ENCODE peak calls at places on chromosome 16, in nine cellular contexts. E, K, R, I, P, G, H, Y and A are unnamed samples.

GRCh38 chr16:85616608-85617311 is 3.6 kb downstream of the GSE1 start:
- DNase-seq in E (no peak), K (peak; percentile 72), R (no peak), I (no peak), P (no peak), G (no peak), H (no peak), Y (no peak), A (no peak)

GRCh38 chr16:56370836-56371235 is 54.5 kb downstream of the AMFR start:
- DNase-seq in E (no peak), K (no peak), R (peak; percentile 42), I (no peak), P (no peak), G (no peak), H (no peak), Y (peak; percentile 71), A (no peak)

GRCh38 chr16:12158428-12158827 is 181.9 kb downstream of the SNX29 start:
- DNase-seq in E (no peak), K (no peak), R (peak; percentile 75), I (peak; percentile 98), P (no peak), G (peak; percentile 69), H (no peak), Y (no peak), A (no peak)

GRCh38 chr16:78994135-78994534 is 606.4 kb downstream of the MAF start:
- DNase-seq in E (no peak), K (no peak), R (no peak), I (no peak), P (no peak), G (no peak), H (no peak), Y (no peak), A (no peak)

GRCh38 chr16:89811321-89811720 is 5.1 kb downstream of the FANCA start:
- DNase-seq in E (no peak), K (no peak), R (no peak), I (no peak), P (no peak), G (no peak), H (no peak), Y (no peak), A (no peak)

GRCh38 chr16:72099377-72099818 is 5.8 kb downstream of the DHX38 start:
- DNase-seq in E (no peak), K (peak; percentile 65), R (peak; percentile 69), I (peak; percentile 69), P (no peak), G (no peak), H (peak; percentile 32), Y (no peak), A (peak; percentile 14)

GRCh38 chr16:83393196-83393981 is 414.4 kb upstream of the HSBP1 start:
- DNase-seq in E (peak; percentile 77), K (peak; percentile 4), R (no peak), I (peak; percentile 59), P (no peak), G (no peak), H (no peak), Y (no peak), A (no peak)

GRCh38 chr16:1310832-1311200 is 1.4 kb downstream of the UBE2I start:
- DNase-seq in E (no peak), K (no peak), R (no peak), I (peak; percentile 65), P (no peak), G (no peak), H (no peak), Y (no peak), A (no peak)

GRCh38 chr16:12578001-12578400 is 225.7 kb downstream of the CPPED1 start:
- DNase-seq in E (no peak), K (no peak), R (no peak), I (no peak), P (no peak), G (no peak), H (no peak), Y (no peak), A (no peak)

GRCh38 chr16:54923988-54924387 is 6.7 kb upstream of the IRX5 start:
- DNase-seq in E (no peak), K (no peak), R (no peak), I (no peak), P (no peak), G (no peak), H (no peak), Y (no peak), A (no peak)

GRCh38 chr16:74936902-74937560 is 47.9 kb downstream of the WDR59 start:
- DNase-seq in E (peak; percentile 49), K (no peak), R (peak; percentile 74), I (peak; percentile 84), P (no peak), G (no peak), H (no peak), Y (no peak), A (no peak)

GRCh38 chr16:27703545-27703944 is 153.6 kb downstream of the KATNIP start:
- DNase-seq in E (no peak), K (peak; percentile 68), R (peak; percentile 41), I (peak; percentile 37), P (no peak), G (no peak), H (no peak), Y (no peak), A (no peak)

GRCh38 chr16:76976101-76976500 is 214.9 kb upstream of the MON1B start:
- DNase-seq in E (no peak), K (no peak), R (no peak), I (no peak), P (no peak), G (no peak), H (no peak), Y (no peak), A (no peak)

GRCh38 chr16:25012525-25012991 is 2.6 kb downstream of the ARHGAP17 start:
- DNase-seq in E (no peak), K (no peak), R (peak; percentile 52), I (peak; percentile 94), P (no peak), G (no peak), H (no peak), Y (no peak), A (no peak)

GRCh38 chr16:4375717-4376116 is 4.1 kb downstream of the VASN start:
- DNase-seq in E (peak; percentile 89), K (no peak), R (no peak), I (peak; percentile 93), P (no peak), G (no peak), H (no peak), Y (no peak), A (no peak)

GRCh38 chr16:27779719-27780161 is 229.8 kb downstream of the KATNIP start:
- DNase-seq in E (no peak), K (peak; percentile 70), R (peak; percentile 56), I (peak; percentile 77), P (no peak), G (no peak), H (no peak), Y (no peak), A (peak; percentile 78)

GRCh38 chr16:47571049-47571448 is 109.9 kb downstream of the PHKB start:
- DNase-seq in E (no peak), K (no peak), R (no peak), I (no peak), P (no peak), G (no peak), H (no peak), Y (no peak), A (no peak)

GRCh38 chr16:47571711-47572110 is 110.6 kb downstream of the PHKB start:
- DNase-seq in E (no peak), K (no peak), R (no peak), I (no peak), P (no peak), G (no peak), H (no peak), Y (no peak), A (no peak)

GRCh38 chr16:47567321-47567720 is 106.2 kb downstream of the PHKB start:
- DNase-seq in E (no peak), K (no peak), R (no peak), I (no peak), P (no peak), G (no peak), H (no peak), Y (no peak), A (no peak)

GRCh38 chr16:47565454-47565853 is 104.3 kb downstream of the PHKB start:
- DNase-seq in E (peak; percentile 83), K (peak; percentile 74), R (peak; percentile 78), I (peak; percentile 77), P (peak; percentile 6), G (no peak), H (peak; percentile 1), Y (no peak), A (no peak)

DNA sequence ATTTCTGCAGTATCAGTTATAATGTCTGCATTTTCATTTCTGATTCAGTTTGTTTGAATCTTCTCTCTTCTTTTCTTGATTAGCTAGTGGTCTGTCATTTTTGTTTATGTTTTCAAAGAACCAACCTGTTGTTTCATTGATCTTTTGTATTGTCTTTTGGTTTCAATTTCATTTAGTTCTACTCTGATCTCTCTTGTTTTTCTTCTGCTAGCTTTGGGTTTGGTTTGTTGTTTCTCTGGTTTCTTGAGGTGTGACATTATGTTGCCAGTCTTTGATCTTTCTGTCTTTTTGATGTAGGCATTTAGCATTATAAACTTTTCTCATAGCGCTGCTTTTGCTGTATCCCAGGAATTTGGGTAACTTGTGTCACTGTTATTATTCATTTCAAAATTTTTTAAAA is 107.2 kb downstream of the PHKB start:
- DNase-seq in E (no peak), K (no peak), R (no peak), I (no peak), P (no peak), G (no peak), H (peak; percentile 24), Y (no peak), A (no peak)
- H3K27ac ChIP-seq in E (no peak overlapping the region), K (no peak overlapping the region), R (no peak overlapping the region), I (no peak overlapping the region), P (no peak overlapping the region), G (no peak overlapping the region), H (peak overlapping the region; percentile 6), Y (no peak overlapping the region), A (no peak overlapping the region)

GRCh38 chr16:86777098-86777946 is 199.0 kb downstream of the FOXL1 start:
- DNase-seq in E (peak; percentile 17), K (no peak), R (no peak), I (peak; percentile 23), P (no peak), G (no peak), H (no peak), Y (no peak), A (no peak)
- H3K27ac ChIP-seq in E (no peak overlapping the region), K (no peak overlapping the region), R (no peak overlapping the region), I (no peak overlapping the region), P (no peak overlapping the region), G (no peak overlapping the region), H (no peak overlapping the region), Y (no peak overlapping the region), A (no peak overlapping the region)

GRCh38 chr16:67965668-67966548 is 2.5 kb downstream of the SLC12A4 start:
- DNase-seq in E (no peak), K (no peak), R (no peak), I (no peak), P (no peak), G (peak; percentile 64), H (no peak), Y (no peak), A (no peak)
- H3K27ac ChIP-seq in E (peak overlapping the region; percentile 95), K (peak overlapping the region; percentile 54), R (peak overlapping the region; percentile 59), I (peak overlapping the region; percentile 80), P (no peak overlapping the region), G (peak overlapping the region; percentile 89), H (no peak overlapping the region), Y (peak overlapping the region; percentile 92), A (peak overlapping the region; percentile 8)

DNA sequence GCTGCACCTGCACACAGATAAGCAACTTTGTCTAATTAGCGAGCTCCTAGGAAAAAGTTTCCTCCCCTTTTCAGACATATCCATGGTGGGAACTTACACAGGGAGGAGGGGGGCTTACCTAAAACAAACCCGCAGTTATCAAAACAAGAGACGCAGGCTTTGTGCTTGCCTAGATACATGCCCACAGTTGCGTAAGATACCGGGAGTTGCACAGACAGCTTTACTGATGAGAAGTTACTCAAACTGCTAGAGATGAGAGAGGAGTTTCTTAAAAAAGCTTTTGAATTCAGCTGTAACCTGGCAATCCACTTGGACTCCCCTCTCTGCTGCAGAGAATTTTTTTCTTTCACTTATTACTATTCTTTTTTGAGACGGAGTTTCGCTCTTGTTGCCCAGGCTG is 6.8 kb upstream of the ZP2 start:
- DNase-seq in E (no peak), K (no peak), R (peak; percentile 31), I (no peak), P (no peak), G (no peak), H (no peak), Y (no peak), A (no peak)
- H3K27ac ChIP-seq in E (no peak overlapping the region), K (no peak overlapping the region), R (no peak overlapping the region), I (no peak overlapping the region), P (no peak overlapping the region), G (no peak overlapping the region), H (no peak overlapping the region), Y (no peak overlapping the region), A (no peak overlapping the region)